ENCODE peak calls at places on chromosomes 12 and 14, in four cellular contexts. R, D, L and Y are unnamed samples. For H3K4me1 and H3K9me3, the result is how much of the 10 kb centered on the place peaks cover.

GRCh38 chr12:23950011-23950774 is 723 bp upstream of the SOX5 start:
- DNase-seq in R (peak), D (peak), L (no peak), Y (no peak)

GRCh38 chr12:15196678-15197267 is 24.4 kb downstream of the RERG start:
- DNase-seq in R (no peak), D (no peak), L (no peak), Y (no peak)

GRCh38 chr14:99462211-99462610 is 18.4 kb downstream of the SETD3 start:
- DNase-seq in R (no peak), D (no peak), L (no peak), Y (no peak)

GRCh38 chr12:108729612-108730336 is 1.5 kb downstream of the CORO1C start:
- DNase-seq in R (peak), D (peak), L (no peak), Y (no peak)

GRCh38 chr12:124094733-124095132 is 121.7 kb downstream of the ZNF664 start:
- DNase-seq in R (no peak), D (no peak), L (no peak), Y (no peak)

GRCh38 chr12:43104524-43104923 is 447.5 kb downstream of the ADAMTS20 start:
- DNase-seq in R (no peak), D (no peak), L (no peak), Y (no peak)

GRCh38 chr14:68678471-68678870 is 114.4 kb downstream of the ZFP36L1 start:
- DNase-seq in R (no peak), D (no peak), L (no peak), Y (no peak)

GRCh38 chr12:12819752-12820311 is 6.7 kb downstream of the DDX47 start:
- DNase-seq in R (no peak), D (no peak), L (no peak), Y (no peak)

GRCh38 chr14:100140452-100141132 is 18.9 kb downstream of the DEGS2 start:
- DNase-seq in R (peak), D (peak), L (no peak), Y (no peak)

GRCh38 chr14:71511152-71511551 is 421.1 kb upstream of the RGS6 start:
- DNase-seq in R (no peak), D (no peak), L (no peak), Y (no peak)

GRCh38 chr14:45698462-45699134 is 445.6 kb upstream of the MIS18BP1 start:
- DNase-seq in R (no peak), D (no peak), L (peak), Y (no peak)

GRCh38 chr12:118371354-118372282 is 1.1 kb downstream of the TAOK3 start:
- DNase-seq in R (no peak), D (peak), L (peak), Y (peak)

GRCh38 chr14:23186913-23187654 is 3.6 kb upstream of the SLC7A8 start:
- DNase-seq in R (peak), D (no peak), L (peak), Y (no peak)

GRCh38 chr12:2489266-2489665 is 305.5 kb upstream of the FKBP4 start:
- DNase-seq in R (no peak), D (no peak), L (no peak), Y (no peak)

DNA sequence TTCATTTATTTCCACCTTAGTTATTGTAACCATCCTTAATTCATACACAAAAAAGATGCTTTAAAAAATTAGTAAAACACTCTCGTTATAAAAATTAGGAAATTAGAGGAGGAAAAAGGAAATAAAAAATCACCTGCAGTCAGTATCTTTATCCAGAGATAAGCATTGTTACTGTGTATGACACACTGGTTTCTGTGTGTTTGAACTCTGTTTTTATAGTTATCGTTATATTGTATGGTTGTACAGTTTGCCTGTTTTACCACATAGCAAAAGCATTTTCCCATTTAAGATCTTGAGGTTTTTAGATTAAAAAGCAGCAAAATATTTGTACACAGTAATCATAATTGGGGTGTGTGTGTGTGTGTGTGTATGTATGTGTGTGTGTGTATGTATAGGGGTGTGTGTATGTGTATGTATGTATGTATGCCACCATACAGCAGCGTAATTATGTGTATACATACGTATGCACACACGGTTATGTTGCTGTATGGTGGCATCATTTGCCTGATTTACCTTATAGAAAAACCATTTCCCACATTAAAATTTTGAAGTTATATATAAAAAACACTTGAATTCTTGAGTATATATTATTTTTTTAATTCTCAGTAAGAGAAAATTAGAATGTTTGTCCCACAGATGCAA is 19.8 kb downstream of the WNK1 start:
- DNase-seq in R (no peak), D (no peak), L (no peak), Y (no peak)
- H3K4me1 ChIP-seq in R (under half), D (under half), L (under half), Y (under half)

GRCh38 chr12:57218030-57218853 is 1.6 kb downstream of the NXPH4 start:
- DNase-seq in R (no peak), D (no peak), L (no peak), Y (no peak)

GRCh38 chr12:57215668-57216013 is 953 bp upstream of the NXPH4 start:
- DNase-seq in R (no peak), D (no peak), L (no peak), Y (no peak)

GRCh38 chr12:57216014-57216891 is at the start of gene NXPH4:
- DNase-seq in R (no peak), D (no peak), L (peak), Y (no peak)

GRCh38 chr12:57215065-57215464 is 1.5 kb upstream of the NXPH4 start:
- DNase-seq in R (no peak), D (no peak), L (no peak), Y (no peak)

DNA sequence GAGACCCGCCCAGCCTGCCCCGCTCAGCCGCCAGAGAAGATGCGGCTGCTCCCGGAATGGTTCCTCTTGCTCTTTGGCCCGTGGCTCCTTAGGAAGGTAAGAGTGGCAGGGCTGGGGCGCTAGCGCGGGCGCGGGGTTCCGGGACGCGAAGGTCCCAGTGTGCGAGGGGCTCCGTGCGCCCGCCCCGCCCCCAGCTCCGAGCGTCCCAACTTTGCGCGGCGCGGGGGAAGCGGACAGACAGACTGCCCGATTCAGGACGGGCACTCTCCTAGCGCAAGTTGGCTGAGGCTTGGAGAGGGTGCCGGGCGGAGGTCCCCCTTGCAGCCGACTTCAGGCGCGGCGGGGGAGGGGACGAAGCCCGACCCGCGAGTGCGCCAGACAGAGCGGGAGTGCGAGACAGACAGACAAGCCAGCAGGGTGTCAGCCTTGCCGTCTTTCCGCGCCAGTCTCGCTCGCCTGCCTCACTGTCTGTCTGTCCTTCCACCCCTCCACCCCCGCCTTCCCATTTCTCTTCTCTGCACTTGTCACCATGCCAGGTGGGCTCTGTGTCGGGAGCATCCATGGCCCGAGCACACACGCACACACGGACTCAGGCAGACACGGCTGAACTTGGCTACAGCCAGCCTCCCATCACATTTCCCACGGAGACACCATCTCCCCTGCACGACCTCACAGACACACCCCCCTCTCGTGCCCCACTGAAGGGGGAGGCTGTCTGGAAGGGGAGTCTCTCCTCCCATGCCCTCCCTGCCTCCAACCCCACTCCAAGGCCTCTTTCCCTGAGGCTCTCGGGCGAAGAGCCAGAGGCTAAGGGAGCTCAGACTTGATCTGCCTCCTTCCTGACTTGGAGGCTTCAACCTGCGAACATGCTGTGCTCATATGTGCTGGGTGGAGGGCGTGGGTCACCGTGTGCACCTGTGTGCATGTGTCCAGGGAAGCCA is 607 bp downstream of the NXPH4 start:
- DNase-seq in R (no peak), D (no peak), L (no peak), Y (no peak)
- H3K9me3 ChIP-seq in R (under half), D (under half), L (under half), Y (under half)

DNA sequence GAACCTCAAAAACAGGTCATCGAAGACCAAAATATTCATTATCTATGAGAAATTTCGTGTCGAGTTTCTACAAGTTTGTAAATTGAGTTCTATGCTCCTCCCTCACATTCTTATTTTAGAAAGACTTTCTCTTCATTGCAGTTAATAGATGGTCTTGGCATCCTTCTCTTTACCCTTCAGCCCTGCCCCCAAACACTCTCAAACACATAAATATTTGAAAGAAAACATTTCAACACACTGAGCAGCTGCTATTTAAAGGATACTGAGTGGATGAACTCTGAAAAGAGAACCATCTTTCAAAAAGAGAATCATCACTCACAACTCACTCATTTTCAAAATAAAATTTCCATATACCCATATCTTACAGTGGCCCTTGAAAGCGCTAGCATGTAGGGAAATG is 67.1 kb downstream of the NUAK1 start:
- DNase-seq in R (no peak), D (no peak), L (no peak), Y (no peak)
- H3K27ac ChIP-seq in R (no peak), D (no peak), L (no peak), Y (no peak)

GRCh38 chr12:111404362-111405148 is 1.2 kb upstream of the SH2B3 start:
- DNase-seq in R (peak), D (no peak), L (peak), Y (peak)
- H3K4me1 ChIP-seq in R (half or more), D (under half), L (half or more), Y (under half)

GRCh38 chr14:27186048-27186447 is 588.2 kb upstream of the NOVA1 start:
- DNase-seq in R (no peak), D (no peak), L (no peak), Y (no peak)
- H3K9me3 ChIP-seq in R (half or more), D (under half), L (under half), Y (under half)